ENCODE peak calls at places on chromosomes 6 and 20, in five cellular contexts. P is ovary, Q is AG09309, N is OCI-LY7, Z is lower leg skin. V is an unnamed sample.

GRCh38 chr6:20509211-20509610 is 25.0 kb upstream of the CDKAL1 start:
- DNase-seq in P (no peak), Q (no peak), N (no peak), Z (no peak), V (peak)

GRCh38 chr6:56640374-56640773 is 2.3 kb downstream of the DST start:
- DNase-seq in P (no peak), Q (no peak), N (no peak), Z (no peak), V (no peak)

GRCh38 chr6:35096129-35096852 is 44.8 kb downstream of the TCP11 start:
- DNase-seq in P (no peak), Q (peak), N (no peak), Z (no peak), V (peak)

GRCh38 chr6:24897186-24897585 is 38.6 kb downstream of the RIPOR2 start:
- DNase-seq in P (no peak), Q (no peak), N (no peak), Z (no peak), V (no peak)

GRCh38 chr6:13733178-13733851 is 21.7 kb upstream of the RANBP9 start:
- DNase-seq in P (peak), Q (peak), N (no peak), Z (peak), V (peak)

GRCh38 chr20:36875702-36876472 is at the start of gene TLDC2:
- DNase-seq in P (no peak), Q (no peak), N (no peak), Z (no peak), V (no peak)

GRCh38 chr20:5056801-5057599 is 55.7 kb upstream of the SLC23A2 start:
- DNase-seq in P (no peak), Q (no peak), N (peak), Z (no peak), V (peak)

GRCh38 chr20:664151-664550 is 11.2 kb upstream of the SRXN1 start:
- DNase-seq in P (no peak), Q (no peak), N (no peak), Z (no peak), V (no peak)

GRCh38 chr6:143961868-143962643 is 46.0 kb downstream of the PLAGL1 start:
- DNase-seq in P (no peak), Q (no peak), N (no peak), Z (no peak), V (peak)

GRCh38 chr6:149289192-149289741 is 28.2 kb upstream of the TAB2 start:
- DNase-seq in P (no peak), Q (no peak), N (no peak), Z (no peak), V (no peak)

GRCh38 chr6:19616022-19616421 is 221.1 kb upstream of the ID4 start:
- DNase-seq in P (no peak), Q (no peak), N (peak), Z (no peak), V (no peak)

DNA sequence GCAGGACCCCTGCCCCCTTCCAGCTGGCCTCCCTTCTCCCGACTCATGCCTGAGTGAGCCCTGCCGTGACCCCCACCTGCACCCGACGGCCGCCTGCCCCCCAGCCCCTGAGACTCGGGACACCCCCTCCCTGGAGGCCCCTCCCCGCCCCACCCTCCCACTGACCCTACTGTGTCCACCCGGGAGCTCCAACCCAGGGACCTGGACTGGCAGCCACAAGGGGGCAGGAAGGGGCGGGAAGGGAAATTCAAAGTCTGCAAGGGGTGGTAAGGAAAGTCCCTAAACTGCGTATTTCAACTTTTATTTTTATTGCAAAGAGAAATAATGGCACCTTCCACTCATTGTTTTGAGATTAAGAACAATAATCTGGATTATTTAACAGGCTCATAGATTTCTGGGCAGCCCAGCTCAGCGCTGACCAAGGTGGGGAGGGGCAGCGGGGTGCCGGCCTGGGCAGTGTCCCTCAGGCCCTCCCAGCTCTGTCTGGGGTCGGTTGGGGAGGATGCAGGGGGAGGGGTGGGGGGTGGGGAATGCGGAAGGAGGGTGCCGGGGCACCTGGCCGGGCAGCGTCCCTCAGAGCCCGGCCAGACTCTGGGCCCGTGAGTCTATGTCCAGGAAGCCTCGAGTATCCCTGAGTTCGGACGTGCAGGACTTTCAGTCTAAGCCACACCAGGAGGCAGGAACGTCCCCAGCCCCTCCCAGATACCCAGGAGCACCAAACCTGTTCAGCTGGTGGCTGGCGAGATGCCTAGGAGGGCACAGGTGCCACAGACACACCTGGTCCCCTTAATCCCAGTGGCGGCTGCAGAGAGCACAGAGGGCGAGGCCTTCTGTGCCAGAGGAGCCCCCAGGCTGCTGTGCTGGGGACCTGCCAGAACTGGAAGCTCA is 1.3 kb upstream of the PTK6 start:
- DNase-seq in P (no peak), Q (no peak), N (peak), Z (no peak), V (no peak)
- TF ChIP-seq CTCF in P (no peak), Q (no peak), N (peak), Z (no peak), V (no peak)

GRCh38 chr6:167092672-167093339 is 30.1 kb upstream of the CCR6 start:
- DNase-seq in P (no peak), Q (no peak), N (no peak), Z (no peak), V (no peak)
- H3K4me3 ChIP-seq in P (no peak), Q (no peak), N (no peak), Z (no peak), V (no peak)

DNA sequence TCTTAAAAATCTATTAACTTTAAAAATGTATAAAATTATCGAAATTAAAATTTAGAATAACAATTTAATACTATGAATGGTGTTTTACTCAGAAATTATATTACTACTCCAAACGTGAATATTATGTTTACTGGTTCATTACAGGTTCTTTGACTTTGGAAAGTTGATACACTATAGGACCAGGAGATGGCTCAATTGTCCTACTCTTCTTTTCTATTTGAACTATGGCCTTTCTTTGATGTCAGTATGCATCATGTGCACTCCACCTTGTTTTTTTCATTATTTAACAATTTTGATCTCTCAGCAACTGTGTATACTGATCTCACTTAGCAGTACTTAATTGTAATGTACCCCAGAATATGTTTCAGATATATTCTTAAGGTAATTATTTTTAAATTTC is 391.5 kb upstream of the MANEA start:
- DNase-seq in P (no peak), Q (no peak), N (no peak), Z (no peak), V (no peak)
- TF ChIP-seq CTCF in P (no peak), Q (no peak), N (no peak), Z (no peak), V (no peak)

DNA sequence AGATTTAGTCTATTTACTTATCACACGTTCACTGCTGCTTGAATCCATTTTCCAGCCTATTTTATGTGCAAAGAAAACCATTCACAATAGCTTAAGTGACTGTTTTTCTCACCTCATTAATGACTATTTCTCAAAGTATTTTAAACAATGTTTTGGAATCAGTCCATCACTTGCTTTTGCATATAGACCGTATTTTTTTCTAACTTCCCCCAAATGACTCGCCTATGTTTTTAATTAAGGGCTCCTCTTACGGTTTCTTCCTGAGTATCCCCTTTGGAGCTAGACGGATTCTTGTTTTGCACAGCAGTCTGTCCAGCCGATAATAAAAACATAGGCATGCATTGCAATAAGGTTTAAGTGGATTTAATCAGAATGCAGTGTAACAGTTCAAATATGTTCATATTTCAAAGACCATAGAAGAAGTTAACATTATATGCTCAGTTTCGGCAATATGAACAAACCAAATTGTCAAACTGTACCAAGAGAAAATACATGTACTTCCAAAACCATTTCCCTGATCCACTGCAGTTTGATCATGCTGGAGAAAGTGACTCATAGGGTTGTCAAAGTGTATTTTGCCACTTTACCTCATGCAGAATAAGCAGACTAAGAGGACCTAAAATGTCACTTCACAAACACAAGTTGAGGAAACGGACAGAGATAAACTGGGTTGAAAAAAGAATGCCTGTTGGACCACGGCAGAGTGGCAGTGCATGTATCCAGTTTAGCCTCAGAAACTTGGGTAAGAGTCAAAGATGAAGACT is 66.4 kb downstream of the HMGN3 start:
- DNase-seq in P (no peak), Q (no peak), N (no peak), Z (no peak), V (peak)
- H3K4me3 ChIP-seq in P (no peak), Q (no peak), N (no peak), Z (no peak), V (no peak)

DNA sequence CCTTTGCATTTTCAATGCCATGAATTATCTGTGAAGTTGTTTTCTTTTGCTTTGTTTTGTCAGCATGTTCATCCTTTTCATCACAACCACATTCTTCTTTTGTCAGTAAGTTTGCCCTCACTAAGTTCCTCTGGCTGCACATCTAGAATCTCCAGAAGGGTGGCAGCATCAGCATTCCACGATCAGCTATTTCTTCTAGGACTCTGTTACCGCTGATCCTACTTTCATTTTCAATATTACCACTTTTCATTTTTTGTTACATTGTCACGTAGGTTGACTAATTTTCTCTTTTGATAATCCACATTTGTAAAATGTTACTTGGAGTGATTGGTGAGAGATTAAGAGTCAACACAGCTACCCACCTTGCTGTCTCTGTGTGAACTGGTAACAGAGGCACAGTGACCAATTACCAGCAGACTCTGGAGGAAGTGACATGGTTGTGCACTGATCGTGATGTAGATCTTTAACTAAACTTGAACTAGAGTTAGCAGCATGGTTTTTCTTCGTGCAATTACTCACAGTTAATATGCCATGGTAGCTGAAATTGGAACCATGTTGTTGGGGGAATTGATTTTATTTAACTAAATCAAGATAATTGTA is 307.9 kb upstream of the SLC35B3 start:
- DNase-seq in P (no peak), Q (no peak), N (no peak), Z (no peak), V (no peak)
- TF ChIP-seq CTCF in P (no peak), Q (no peak), N (no peak), Z (no peak), V (no peak)

V was measured in fibroblast of villous mesenchyme.